ENCODE peak calls at places on chromosomes 4 and X, in nine cellular contexts. One of them, this sample, is unnamed.
A peak's percentile ranks its signal among the peaks of the same experiment; 100 is the strongest.

GRCh38 chr4:163649557-163650091 is 155.1 kb downstream of the TMA16 start:
- DNase-seq in activated T-helper 1 cell treated with Interleukin-2 at 50 U/mL for 16 hours: no peak
- DNase-seq in retina: no peak
- DNase-seq in psoas muscle: no peak
- DNase-seq in CD8-positive, alpha-beta T cell: no peak
- DNase-seq in MV-4-11: no peak
- DNase-seq in NCI-H2081: peak; percentile 13
- DNase-seq in activated CD4-positive, alpha-beta T cell treated with anti-CD3 and anti-CD28 coated beads for 1 hour: no peak
- DNase-seq in dorsolateral prefrontal cortex: no peak
- DNase-seq in this sample: no peak

GRCh38 chr4:172953896-172954568 is 214.6 kb upstream of the GALNT7 start:
- DNase-seq in CD8-positive, alpha-beta T cell: no peak
- DNase-seq in activated CD4-positive, alpha-beta T cell treated with anti-CD3 and anti-CD28 coated beads for 1 hour: no peak
- DNase-seq in MV-4-11: no peak
- DNase-seq in retina: no peak
- DNase-seq in psoas muscle: no peak
- DNase-seq in dorsolateral prefrontal cortex: no peak
- DNase-seq in activated T-helper 1 cell treated with Interleukin-2 at 50 U/mL for 16 hours: no peak
- DNase-seq in NCI-H2081: no peak
- DNase-seq in this sample: no peak

GRCh38 chrX:38651625-38652601 is 90.6 kb downstream of the TSPAN7 start:
- DNase-seq in retina: no peak
- DNase-seq in psoas muscle: no peak
- DNase-seq in activated T-helper 1 cell treated with Interleukin-2 at 50 U/mL for 16 hours: no peak
- DNase-seq in MV-4-11: no peak
- DNase-seq in NCI-H2081: no peak
- DNase-seq in dorsolateral prefrontal cortex: no peak
- DNase-seq in activated CD4-positive, alpha-beta T cell treated with anti-CD3 and anti-CD28 coated beads for 1 hour: no peak
- DNase-seq in CD8-positive, alpha-beta T cell: no peak
- DNase-seq in this sample: no peak

GRCh38 chrX:123601437-123601836 is 131.4 kb downstream of the THOC2 start:
- DNase-seq in activated T-helper 1 cell treated with Interleukin-2 at 50 U/mL for 16 hours: no peak
- DNase-seq in CD8-positive, alpha-beta T cell: no peak
- DNase-seq in dorsolateral prefrontal cortex: no peak
- DNase-seq in psoas muscle: no peak
- DNase-seq in retina: no peak
- DNase-seq in MV-4-11: no peak
- DNase-seq in activated CD4-positive, alpha-beta T cell treated with anti-CD3 and anti-CD28 coated beads for 1 hour: no peak
- DNase-seq in NCI-H2081: no peak
- DNase-seq in this sample: no peak

GRCh38 chrX:17860179-17860780 is 818 bp downstream of the RAI2 start:
- DNase-seq in CD8-positive, alpha-beta T cell: no peak
- DNase-seq in dorsolateral prefrontal cortex: no peak
- DNase-seq in MV-4-11: no peak
- DNase-seq in retina: peak; percentile 55
- DNase-seq in activated CD4-positive, alpha-beta T cell treated with anti-CD3 and anti-CD28 coated beads for 1 hour: no peak
- DNase-seq in activated T-helper 1 cell treated with Interleukin-2 at 50 U/mL for 16 hours: no peak
- DNase-seq in NCI-H2081: peak; percentile 7
- DNase-seq in psoas muscle: no peak
- DNase-seq in this sample: no peak

GRCh38 chr4:121738780-121739547 is 26.0 kb downstream of the SMIM43 start:
- DNase-seq in psoas muscle: no peak
- DNase-seq in NCI-H2081: no peak
- DNase-seq in activated T-helper 1 cell treated with Interleukin-2 at 50 U/mL for 16 hours: no peak
- DNase-seq in dorsolateral prefrontal cortex: no peak
- DNase-seq in activated CD4-positive, alpha-beta T cell treated with anti-CD3 and anti-CD28 coated beads for 1 hour: no peak
- DNase-seq in CD8-positive, alpha-beta T cell: no peak
- DNase-seq in retina: no peak
- DNase-seq in MV-4-11: no peak
- DNase-seq in this sample: peak; percentile 71

GRCh38 chrX:24682739-24683432 is 10.8 kb upstream of the POLA1 start:
- DNase-seq in psoas muscle: no peak
- DNase-seq in NCI-H2081: no peak
- DNase-seq in activated CD4-positive, alpha-beta T cell treated with anti-CD3 and anti-CD28 coated beads for 1 hour: no peak
- DNase-seq in CD8-positive, alpha-beta T cell: no peak
- DNase-seq in dorsolateral prefrontal cortex: no peak
- DNase-seq in MV-4-11: no peak
- DNase-seq in retina: no peak
- DNase-seq in activated T-helper 1 cell treated with Interleukin-2 at 50 U/mL for 16 hours: no peak
- DNase-seq in this sample: no peak

GRCh38 chr4:150708004-150708403 is 126.1 kb downstream of the MAB21L2 start:
- DNase-seq in retina: no peak
- DNase-seq in activated T-helper 1 cell treated with Interleukin-2 at 50 U/mL for 16 hours: no peak
- DNase-seq in MV-4-11: no peak
- DNase-seq in psoas muscle: no peak
- DNase-seq in CD8-positive, alpha-beta T cell: no peak
- DNase-seq in NCI-H2081: no peak
- DNase-seq in dorsolateral prefrontal cortex: no peak
- DNase-seq in activated CD4-positive, alpha-beta T cell treated with anti-CD3 and anti-CD28 coated beads for 1 hour: no peak
- DNase-seq in this sample: no peak

GRCh38 chr4:87901426-87901825 is 68.7 kb downstream of the MEPE start:
- DNase-seq in CD8-positive, alpha-beta T cell: no peak
- DNase-seq in NCI-H2081: no peak
- DNase-seq in activated T-helper 1 cell treated with Interleukin-2 at 50 U/mL for 16 hours: no peak
- DNase-seq in dorsolateral prefrontal cortex: no peak
- DNase-seq in retina: no peak
- DNase-seq in MV-4-11: no peak
- DNase-seq in activated CD4-positive, alpha-beta T cell treated with anti-CD3 and anti-CD28 coated beads for 1 hour: no peak
- DNase-seq in psoas muscle: no peak
- DNase-seq in this sample: peak; percentile 51

GRCh38 chr4:163665521-163666334 is 171.2 kb downstream of the TMA16 start:
- DNase-seq in CD8-positive, alpha-beta T cell: no peak
- DNase-seq in psoas muscle: no peak
- DNase-seq in dorsolateral prefrontal cortex: no peak
- DNase-seq in NCI-H2081: no peak
- DNase-seq in activated T-helper 1 cell treated with Interleukin-2 at 50 U/mL for 16 hours: no peak
- DNase-seq in retina: no peak
- DNase-seq in MV-4-11: peak; percentile 54
- DNase-seq in activated CD4-positive, alpha-beta T cell treated with anti-CD3 and anti-CD28 coated beads for 1 hour: no peak
- DNase-seq in this sample: no peak

GRCh38 chr4:159608434-159608833 is 505.6 kb downstream of the RAPGEF2 start:
- DNase-seq in MV-4-11: no peak
- DNase-seq in NCI-H2081: no peak
- DNase-seq in psoas muscle: no peak
- DNase-seq in activated CD4-positive, alpha-beta T cell treated with anti-CD3 and anti-CD28 coated beads for 1 hour: no peak
- DNase-seq in activated T-helper 1 cell treated with Interleukin-2 at 50 U/mL for 16 hours: no peak
- DNase-seq in dorsolateral prefrontal cortex: no peak
- DNase-seq in CD8-positive, alpha-beta T cell: no peak
- DNase-seq in retina: no peak
- DNase-seq in this sample: no peak

GRCh38 chr4:8009710-8010534 is 70.3 kb upstream of the AFAP1 start:
- DNase-seq in retina: peak; percentile 30
- DNase-seq in CD8-positive, alpha-beta T cell: no peak
- DNase-seq in dorsolateral prefrontal cortex: no peak
- DNase-seq in NCI-H2081: peak; percentile 77
- DNase-seq in MV-4-11: no peak
- DNase-seq in psoas muscle: peak; percentile 50
- DNase-seq in activated T-helper 1 cell treated with Interleukin-2 at 50 U/mL for 16 hours: no peak
- DNase-seq in activated CD4-positive, alpha-beta T cell treated with anti-CD3 and anti-CD28 coated beads for 1 hour: no peak
- DNase-seq in this sample: no peak

GRCh38 chrX:2434270-2434669 is 66.5 kb downstream of the DHRSX start:
- DNase-seq in dorsolateral prefrontal cortex: no peak
- DNase-seq in MV-4-11: no peak
- DNase-seq in activated CD4-positive, alpha-beta T cell treated with anti-CD3 and anti-CD28 coated beads for 1 hour: no peak
- DNase-seq in activated T-helper 1 cell treated with Interleukin-2 at 50 U/mL for 16 hours: no peak
- DNase-seq in CD8-positive, alpha-beta T cell: no peak
- DNase-seq in psoas muscle: no peak
- DNase-seq in NCI-H2081: no peak
- DNase-seq in retina: no peak
- DNase-seq in this sample: no peak

GRCh38 chr4:112651641-112652040 is 14.7 kb downstream of the LARP7 start:
- DNase-seq in activated CD4-positive, alpha-beta T cell treated with anti-CD3 and anti-CD28 coated beads for 1 hour: no peak
- DNase-seq in dorsolateral prefrontal cortex: no peak
- DNase-seq in retina: no peak
- DNase-seq in CD8-positive, alpha-beta T cell: no peak
- DNase-seq in psoas muscle: no peak
- DNase-seq in NCI-H2081: no peak
- DNase-seq in activated T-helper 1 cell treated with Interleukin-2 at 50 U/mL for 16 hours: no peak
- DNase-seq in MV-4-11: no peak
- DNase-seq in this sample: no peak

GRCh38 chr4:123811763-123812390 is 415.3 kb downstream of the SPRY1 start:
- DNase-seq in NCI-H2081: peak; percentile 30
- DNase-seq in retina: no peak
- DNase-seq in activated T-helper 1 cell treated with Interleukin-2 at 50 U/mL for 16 hours: no peak
- DNase-seq in MV-4-11: peak; percentile 80
- DNase-seq in activated CD4-positive, alpha-beta T cell treated with anti-CD3 and anti-CD28 coated beads for 1 hour: no peak
- DNase-seq in dorsolateral prefrontal cortex: no peak
- DNase-seq in psoas muscle: peak; percentile 25
- DNase-seq in CD8-positive, alpha-beta T cell: no peak
- DNase-seq in this sample: no peak

GRCh38 chr4:100190643-100191600 is 654 bp upstream of the DDIT4L start:
- DNase-seq in psoas muscle: peak; percentile 50
- DNase-seq in MV-4-11: peak; percentile 10
- DNase-seq in activated CD4-positive, alpha-beta T cell treated with anti-CD3 and anti-CD28 coated beads for 1 hour: no peak
- DNase-seq in CD8-positive, alpha-beta T cell: no peak
- DNase-seq in retina: peak; percentile 76
- DNase-seq in activated T-helper 1 cell treated with Interleukin-2 at 50 U/mL for 16 hours: no peak
- DNase-seq in dorsolateral prefrontal cortex: no peak
- DNase-seq in NCI-H2081: no peak
- DNase-seq in this sample: peak; percentile 27

GRCh38 chr4:168511780-168512467 is 15.1 kb downstream of the PALLD start:
- DNase-seq in dorsolateral prefrontal cortex: no peak
- DNase-seq in retina: no peak
- DNase-seq in NCI-H2081: no peak
- DNase-seq in MV-4-11: no peak
- DNase-seq in activated CD4-positive, alpha-beta T cell treated with anti-CD3 and anti-CD28 coated beads for 1 hour: peak; percentile 47
- DNase-seq in psoas muscle: no peak
- DNase-seq in CD8-positive, alpha-beta T cell: peak; percentile 82
- DNase-seq in activated T-helper 1 cell treated with Interleukin-2 at 50 U/mL for 16 hours: peak; percentile 43
- DNase-seq in this sample: no peak

GRCh38 chr4:128757712-128758111 is 51.8 kb upstream of the JADE1 start:
- DNase-seq in MV-4-11: no peak
- DNase-seq in retina: peak; percentile 10
- DNase-seq in dorsolateral prefrontal cortex: no peak
- DNase-seq in psoas muscle: peak; percentile 84
- DNase-seq in CD8-positive, alpha-beta T cell: no peak
- DNase-seq in activated CD4-positive, alpha-beta T cell treated with anti-CD3 and anti-CD28 coated beads for 1 hour: no peak
- DNase-seq in NCI-H2081: no peak
- DNase-seq in activated T-helper 1 cell treated with Interleukin-2 at 50 U/mL for 16 hours: no peak
- DNase-seq in this sample: no peak

GRCh38 chr4:174503079-174503724 is 19.1 kb downstream of the HPGD start:
- DNase-seq in activated CD4-positive, alpha-beta T cell treated with anti-CD3 and anti-CD28 coated beads for 1 hour: no peak
- DNase-seq in dorsolateral prefrontal cortex: no peak
- DNase-seq in psoas muscle: no peak
- DNase-seq in activated T-helper 1 cell treated with Interleukin-2 at 50 U/mL for 16 hours: no peak
- DNase-seq in MV-4-11: no peak
- DNase-seq in retina: no peak
- DNase-seq in CD8-positive, alpha-beta T cell: no peak
- DNase-seq in NCI-H2081: no peak
- DNase-seq in this sample: no peak

GRCh38 chr4:2459589-2460349 is 9.1 kb upstream of the RNF4 start:
- DNase-seq in psoas muscle: no peak
- DNase-seq in activated T-helper 1 cell treated with Interleukin-2 at 50 U/mL for 16 hours: no peak
- DNase-seq in dorsolateral prefrontal cortex: no peak
- DNase-seq in NCI-H2081: no peak
- DNase-seq in CD8-positive, alpha-beta T cell: no peak
- DNase-seq in retina: no peak
- DNase-seq in MV-4-11: no peak
- DNase-seq in activated CD4-positive, alpha-beta T cell treated with anti-CD3 and anti-CD28 coated beads for 1 hour: no peak
- DNase-seq in this sample: no peak

GRCh38 chr4:26325191-26325590 is 4.4 kb downstream of the RBPJ start:
- DNase-seq in CD8-positive, alpha-beta T cell: no peak
- DNase-seq in MV-4-11: peak; percentile 45
- DNase-seq in activated CD4-positive, alpha-beta T cell treated with anti-CD3 and anti-CD28 coated beads for 1 hour: no peak
- DNase-seq in NCI-H2081: peak; percentile 34
- DNase-seq in activated T-helper 1 cell treated with Interleukin-2 at 50 U/mL for 16 hours: no peak
- DNase-seq in psoas muscle: no peak
- DNase-seq in dorsolateral prefrontal cortex: no peak
- DNase-seq in retina: no peak
- DNase-seq in this sample: no peak

GRCh38 chrX:119375561-119375960 is 23.6 kb upstream of the SLC25A43 start:
- DNase-seq in retina: no peak
- DNase-seq in activated T-helper 1 cell treated with Interleukin-2 at 50 U/mL for 16 hours: no peak
- DNase-seq in dorsolateral prefrontal cortex: no peak
- DNase-seq in psoas muscle: no peak
- DNase-seq in activated CD4-positive, alpha-beta T cell treated with anti-CD3 and anti-CD28 coated beads for 1 hour: no peak
- DNase-seq in NCI-H2081: no peak
- DNase-seq in MV-4-11: no peak
- DNase-seq in CD8-positive, alpha-beta T cell: no peak
- DNase-seq in this sample: no peak

GRCh38 chrX:45767021-45767491 is 566.4 kb upstream of the DIPK2B start:
- DNase-seq in MV-4-11: peak; percentile 55
- DNase-seq in NCI-H2081: no peak
- DNase-seq in retina: no peak
- DNase-seq in psoas muscle: no peak
- DNase-seq in activated CD4-positive, alpha-beta T cell treated with anti-CD3 and anti-CD28 coated beads for 1 hour: no peak
- DNase-seq in CD8-positive, alpha-beta T cell: no peak
- DNase-seq in dorsolateral prefrontal cortex: no peak
- DNase-seq in activated T-helper 1 cell treated with Interleukin-2 at 50 U/mL for 16 hours: no peak
- DNase-seq in this sample: no peak

GRCh38 chrX:46125139-46125538 is 420.1 kb downstream of the ZNF674 start:
- DNase-seq in dorsolateral prefrontal cortex: no peak
- DNase-seq in activated T-helper 1 cell treated with Interleukin-2 at 50 U/mL for 16 hours: no peak
- DNase-seq in psoas muscle: no peak
- DNase-seq in retina: no peak
- DNase-seq in MV-4-11: peak; percentile 71
- DNase-seq in activated CD4-positive, alpha-beta T cell treated with anti-CD3 and anti-CD28 coated beads for 1 hour: no peak
- DNase-seq in CD8-positive, alpha-beta T cell: no peak
- DNase-seq in NCI-H2081: no peak
- DNase-seq in this sample: no peak

GRCh38 chr4:119139822-119140252 is 4.2 kb downstream of the MYOZ2 start:
- DNase-seq in CD8-positive, alpha-beta T cell: no peak
- DNase-seq in MV-4-11: peak; percentile 18
- DNase-seq in NCI-H2081: no peak
- DNase-seq in dorsolateral prefrontal cortex: no peak
- DNase-seq in activated CD4-positive, alpha-beta T cell treated with anti-CD3 and anti-CD28 coated beads for 1 hour: no peak
- DNase-seq in retina: no peak
- DNase-seq in activated T-helper 1 cell treated with Interleukin-2 at 50 U/mL for 16 hours: no peak
- DNase-seq in psoas muscle: no peak
- DNase-seq in this sample: no peak

GRCh38 chr4:108730579-108730978 is 32.3 kb downstream of the ETNPPL start:
- DNase-seq in retina: peak; percentile 11
- DNase-seq in CD8-positive, alpha-beta T cell: no peak
- DNase-seq in activated T-helper 1 cell treated with Interleukin-2 at 50 U/mL for 16 hours: no peak
- DNase-seq in activated CD4-positive, alpha-beta T cell treated with anti-CD3 and anti-CD28 coated beads for 1 hour: no peak
- DNase-seq in dorsolateral prefrontal cortex: no peak
- DNase-seq in NCI-H2081: no peak
- DNase-seq in MV-4-11: peak; percentile 59
- DNase-seq in psoas muscle: no peak
- DNase-seq in this sample: no peak

GRCh38 chrX:31130457-31131215 is 58.8 kb upstream of the FTHL17 start:
- DNase-seq in activated CD4-positive, alpha-beta T cell treated with anti-CD3 and anti-CD28 coated beads for 1 hour: no peak
- DNase-seq in MV-4-11: peak; percentile 3
- DNase-seq in CD8-positive, alpha-beta T cell: no peak
- DNase-seq in activated T-helper 1 cell treated with Interleukin-2 at 50 U/mL for 16 hours: no peak
- DNase-seq in psoas muscle: no peak
- DNase-seq in retina: no peak
- DNase-seq in dorsolateral prefrontal cortex: no peak
- DNase-seq in NCI-H2081: no peak
- DNase-seq in this sample: no peak

GRCh38 chr4:103786014-103786413 is 66.2 kb upstream of the TACR3 start:
- DNase-seq in retina: no peak
- DNase-seq in activated CD4-positive, alpha-beta T cell treated with anti-CD3 and anti-CD28 coated beads for 1 hour: no peak
- DNase-seq in CD8-positive, alpha-beta T cell: no peak
- DNase-seq in MV-4-11: peak; percentile 21
- DNase-seq in dorsolateral prefrontal cortex: no peak
- DNase-seq in NCI-H2081: peak; percentile 50
- DNase-seq in activated T-helper 1 cell treated with Interleukin-2 at 50 U/mL for 16 hours: no peak
- DNase-seq in psoas muscle: no peak
- DNase-seq in this sample: no peak

GRCh38 chr4:8665406-8666360 is 73.1 kb downstream of the CPZ start:
- DNase-seq in dorsolateral prefrontal cortex: no peak
- DNase-seq in activated CD4-positive, alpha-beta T cell treated with anti-CD3 and anti-CD28 coated beads for 1 hour: no peak
- DNase-seq in activated T-helper 1 cell treated with Interleukin-2 at 50 U/mL for 16 hours: no peak
- DNase-seq in psoas muscle: no peak
- DNase-seq in retina: no peak
- DNase-seq in CD8-positive, alpha-beta T cell: no peak
- DNase-seq in NCI-H2081: no peak
- DNase-seq in MV-4-11: no peak
- DNase-seq in this sample: no peak

GRCh38 chrX:82230013-82230412 is 1028.1 kb downstream of the SH3BGRL start:
- DNase-seq in MV-4-11: no peak
- DNase-seq in activated T-helper 1 cell treated with Interleukin-2 at 50 U/mL for 16 hours: no peak
- DNase-seq in dorsolateral prefrontal cortex: no peak
- DNase-seq in retina: no peak
- DNase-seq in psoas muscle: no peak
- DNase-seq in activated CD4-positive, alpha-beta T cell treated with anti-CD3 and anti-CD28 coated beads for 1 hour: no peak
- DNase-seq in CD8-positive, alpha-beta T cell: no peak
- DNase-seq in NCI-H2081: no peak
- DNase-seq in this sample: no peak

GRCh38 chr4:123463869-123464268 is 67.3 kb downstream of the SPRY1 start:
- DNase-seq in retina: no peak
- DNase-seq in dorsolateral prefrontal cortex: no peak
- DNase-seq in activated T-helper 1 cell treated with Interleukin-2 at 50 U/mL for 16 hours: no peak
- DNase-seq in activated CD4-positive, alpha-beta T cell treated with anti-CD3 and anti-CD28 coated beads for 1 hour: no peak
- DNase-seq in psoas muscle: no peak
- DNase-seq in CD8-positive, alpha-beta T cell: no peak
- DNase-seq in NCI-H2081: no peak
- DNase-seq in MV-4-11: no peak
- DNase-seq in this sample: no peak

This sample was measured in skeletal muscle cell.